ENCODE peak calls at places on chromosomes 5 and 9, in ten cellular contexts. T is GM12892, X is ecto neural progenitor cell, H is astrocyte of the cerebellum, L is NCI-H1436 treated with DMSO at 0.1 percent for 48 hours, Q is AG04450, M is mesothelial cell of epicardium, R is HCT116, C is amniotic epithelial cell, O is H9. V is an unnamed sample.

GRCh38 chr9:127612993-127613954 is 1.2 kb downstream of the STXBP1 start:
- DNase-seq in T (no peak), X (peak; percentile 71), H (no peak), L (no peak), Q (no peak), M (peak; percentile 53), R (no peak), C (peak; percentile 28), O (peak; percentile 46), V (peak; percentile 49)

GRCh38 chr9:20382460-20383071 is 239.7 kb downstream of the MLLT3 start:
- DNase-seq in T (no peak), X (no peak), H (no peak), L (no peak), Q (peak; percentile 56), M (no peak), R (no peak), C (peak; percentile 7), O (no peak), V (no peak)

GRCh38 chr5:143922718-143923117 is 110.8 kb downstream of the HMHB1 start:
- DNase-seq in T (no peak), X (no peak), H (no peak), L (no peak), Q (no peak), M (no peak), R (no peak), C (peak; percentile 23), O (no peak), V (no peak)

GRCh38 chr9:134253596-134254205 is 72.6 kb upstream of the RXRA start:
- DNase-seq in T (no peak), X (no peak), H (no peak), L (no peak), Q (no peak), M (no peak), R (no peak), C (peak; percentile 28), O (no peak), V (no peak)

GRCh38 chr9:136345281-136346156 is 18.0 kb downstream of the DNLZ start:
- DNase-seq in T (no peak), X (peak; percentile 86), H (no peak), L (no peak), Q (no peak), M (no peak), R (no peak), C (peak; percentile 34), O (peak; percentile 82), V (peak; percentile 77)

GRCh38 chr5:158100373-158100902 is 241.5 kb upstream of the CLINT1 start:
- DNase-seq in T (no peak), X (no peak), H (no peak), L (no peak), Q (no peak), M (no peak), R (no peak), C (no peak), O (no peak), V (no peak)

GRCh38 chr5:31656806-31657205 is 17.9 kb downstream of the PDZD2 start:
- DNase-seq in T (no peak), X (no peak), H (no peak), L (no peak), Q (no peak), M (no peak), R (no peak), C (no peak), O (no peak), V (no peak)

GRCh38 chr5:36683821-36684434 is 77.5 kb downstream of the SLC1A3 start:
- DNase-seq in T (no peak), X (no peak), H (no peak), L (no peak), Q (peak; percentile 39), M (no peak), R (no peak), C (peak; percentile 93), O (no peak), V (peak; percentile 46)

GRCh38 chr5:24621809-24622208 is 23.0 kb downstream of the CDH10 start:
- DNase-seq in T (no peak), X (no peak), H (no peak), L (no peak), Q (no peak), M (peak; percentile 56), R (no peak), C (no peak), O (no peak), V (no peak)

GRCh38 chr9:126985870-126986498 is 71.4 kb downstream of the RALGPS1 start:
- DNase-seq in T (peak; percentile 19), X (peak; percentile 22), H (peak; percentile 78), L (no peak), Q (no peak), M (no peak), R (peak; percentile 93), C (peak; percentile 93), O (no peak), V (no peak)

GRCh38 chr5:17061973-17062470 is 125.9 kb upstream of the MYO10 start:
- DNase-seq in T (no peak), X (no peak), H (no peak), L (no peak), Q (no peak), M (no peak), R (no peak), C (no peak), O (peak; percentile 39), V (no peak)

GRCh38 chr9:137506702-137507171 is 43.5 kb downstream of the PNPLA7 start:
- DNase-seq in T (no peak), X (no peak), H (no peak), L (no peak), Q (no peak), M (no peak), R (no peak), C (no peak), O (no peak), V (no peak)

GRCh38 chr5:127290946-127291763 is 559 bp downstream of the MEGF10 start:
- DNase-seq in T (no peak), X (no peak), H (no peak), L (no peak), Q (no peak), M (no peak), R (no peak), C (no peak), O (no peak), V (no peak)

GRCh38 chr5:66820630-66821207 is 224.5 kb downstream of the MAST4 start:
- DNase-seq in T (no peak), X (no peak), H (no peak), L (no peak), Q (no peak), M (no peak), R (no peak), C (no peak), O (no peak), V (no peak)

GRCh38 chr9:79477955-79478751 is 93.6 kb upstream of the TLE4 start:
- DNase-seq in T (no peak), X (peak; percentile 58), H (no peak), L (no peak), Q (no peak), M (no peak), R (no peak), C (peak; percentile 52), O (peak; percentile 60), V (no peak)

GRCh38 chr5:148858106-148858505 is 31.7 kb downstream of the ADRB2 start:
- DNase-seq in T (no peak), X (no peak), H (no peak), L (no peak), Q (no peak), M (no peak), R (no peak), C (peak; percentile 11), O (no peak), V (no peak)

GRCh38 chr5:169258372-169259000 is 42.5 kb downstream of the SLIT3 start:
- DNase-seq in T (no peak), X (peak; percentile 16), H (peak; percentile 42), L (no peak), Q (no peak), M (no peak), R (no peak), C (peak; percentile 17), O (no peak), V (no peak)

GRCh38 chr5:102975040-102975439 is 144.9 kb downstream of the GIN1 start:
- DNase-seq in T (no peak), X (no peak), H (no peak), L (no peak), Q (no peak), M (no peak), R (no peak), C (no peak), O (no peak), V (no peak)

GRCh38 chr5:80195837-80196400 is 59.9 kb downstream of the SERINC5 start:
- DNase-seq in T (no peak), X (no peak), H (no peak), L (no peak), Q (no peak), M (no peak), R (no peak), C (no peak), O (no peak), V (no peak)